ENCODE peak calls at places on chromosomes 6 and 20, in eight cellular contexts. E is left ventricle myocardium inferior, G is breast epithelium, Q is right atrium auricular region, B is A549, N is body of pancreas, V is fibroblast of lung, Z is GM23248. K is an unnamed sample.

GRCh38 chr20:53579581-53580375 is 13.9 kb downstream of the ZNF217 start:
- DNase-seq in E (no peak), G (no peak), Q (peak; percentile 71), B (no peak), N (peak; percentile 28), V (peak; percentile 90), Z (peak; percentile 85), K (no peak)

GRCh38 chr20:39702716-39703349 is 740.7 kb downstream of the DHX35 start:
- DNase-seq in E (no peak), G (no peak), Q (no peak), B (no peak), N (no peak), V (no peak), Z (no peak), K (no peak)

GRCh38 chr6:37049990-37050853 is 44.8 kb downstream of the FGD2 start:
- DNase-seq in E (peak; percentile 67), G (no peak), Q (peak; percentile 71), B (no peak), N (peak; percentile 36), V (no peak), Z (no peak), K (no peak)

GRCh38 chr20:31630187-31630790 is 7.4 kb upstream of the COX4I2 start:
- DNase-seq in E (no peak), G (no peak), Q (no peak), B (no peak), N (peak; percentile 73), V (peak; percentile 40), Z (no peak), K (no peak)

GRCh38 chr6:112384511-112384910 is 37.4 kb downstream of the RFPL4B start:
- DNase-seq in E (no peak), G (no peak), Q (no peak), B (no peak), N (no peak), V (no peak), Z (no peak), K (peak; percentile 2)

GRCh38 chr20:49624317-49624716 is 56.4 kb upstream of the PTGIS start:
- DNase-seq in E (no peak), G (no peak), Q (no peak), B (no peak), N (no peak), V (no peak), Z (no peak), K (no peak)

GRCh38 chr6:17714879-17715860 is 8.4 kb upstream of the NUP153 start:
- DNase-seq in E (no peak), G (no peak), Q (no peak), B (peak; percentile 65), N (no peak), V (peak; percentile 95), Z (peak; percentile 93), K (peak; percentile 85)

GRCh38 chr20:38420232-38421085 is 14.7 kb downstream of the SNHG17 start:
- DNase-seq in E (no peak), G (no peak), Q (no peak), B (no peak), N (no peak), V (no peak), Z (no peak), K (no peak)

DNA sequence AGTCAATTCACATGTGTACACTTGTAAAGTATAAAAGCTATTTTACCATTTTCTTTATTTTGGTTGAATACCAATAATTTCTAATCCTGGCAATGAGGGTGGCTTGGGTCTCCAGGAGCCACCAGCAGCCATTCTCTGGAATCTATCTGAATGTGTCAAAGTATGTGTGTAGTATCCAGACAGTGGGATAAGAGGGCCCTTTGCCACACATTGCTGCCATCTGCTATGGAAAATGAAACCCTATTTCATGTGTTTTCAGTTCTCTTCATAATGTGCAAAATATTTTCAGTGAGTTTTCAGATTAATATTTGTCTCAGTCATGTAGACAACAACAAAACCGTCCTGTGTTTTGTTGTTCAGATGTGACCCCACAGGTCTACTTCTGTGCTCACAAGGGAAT is 46.3 kb downstream of the CDYL start:
- DNase-seq in E (no peak), G (no peak), Q (no peak), B (no peak), N (no peak), V (no peak), Z (no peak), K (no peak)
- H3K4me1 ChIP-seq in E (no peaks in the 10 kb centered on the region), G (no peaks in the 10 kb centered on the region), Q (no peaks in the 10 kb centered on the region), B (peaks cover 7% of the 10 kb centered on the region), N (no peaks in the 10 kb centered on the region), V (no peaks in the 10 kb centered on the region), Z (peaks cover 22% of the 10 kb centered on the region), K (peaks cover 6% of the 10 kb centered on the region)

GRCh38 chr6:138975815-138976214 is 12.2 kb downstream of the REPS1 start:
- DNase-seq in E (no peak), G (no peak), Q (no peak), B (no peak), N (no peak), V (no peak), Z (no peak), K (no peak)

GRCh38 chr6:138970856-138971425 is 17.1 kb downstream of the REPS1 start:
- DNase-seq in E (no peak), G (no peak), Q (peak; percentile 68), B (no peak), N (no peak), V (peak; percentile 87), Z (peak; percentile 97), K (peak; percentile 64)

GRCh38 chr6:138972226-138972665 is 15.8 kb downstream of the REPS1 start:
- DNase-seq in E (no peak), G (no peak), Q (no peak), B (no peak), N (no peak), V (peak; percentile 37), Z (peak; percentile 51), K (no peak)

GRCh38 chr6:138971601-138972000 is 16.5 kb downstream of the REPS1 start:
- DNase-seq in E (no peak), G (no peak), Q (no peak), B (no peak), N (no peak), V (no peak), Z (peak; percentile 59), K (no peak)

DNA sequence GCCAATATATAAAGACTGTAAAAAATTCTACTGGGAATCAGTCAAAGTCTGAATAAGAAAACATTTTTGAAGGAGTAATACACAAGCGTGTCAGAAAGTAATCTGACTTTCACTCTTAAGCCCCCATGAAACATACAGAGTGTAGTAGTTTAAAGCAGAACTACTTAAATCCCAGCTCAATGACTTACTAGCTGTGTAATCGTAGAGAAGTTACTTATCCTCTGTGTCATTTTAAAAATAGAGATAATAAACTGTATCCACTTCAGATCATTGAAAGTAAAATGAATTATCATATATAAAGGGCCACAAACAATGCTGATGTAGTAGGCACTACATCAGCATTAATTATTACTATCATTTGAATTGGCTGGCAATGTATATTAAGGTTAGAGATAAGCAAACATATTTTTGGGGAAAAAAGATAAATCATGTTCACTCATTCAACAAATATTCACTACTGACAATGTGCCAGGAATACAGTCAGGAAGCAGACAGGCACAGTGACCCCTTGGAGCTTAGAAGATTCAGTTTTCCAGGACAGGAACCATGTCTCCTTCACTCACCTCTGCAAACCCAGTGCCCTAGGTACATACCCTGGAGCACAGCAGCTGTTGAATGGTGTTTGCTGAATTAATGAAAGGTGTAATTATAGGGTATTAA is 14.4 kb downstream of the REPS1 start:
- DNase-seq in E (no peak), G (no peak), Q (no peak), B (no peak), N (no peak), V (peak; percentile 47), Z (peak; percentile 64), K (peak; percentile 39)
- H3K4me1 ChIP-seq in E (peaks cover 78% of the 10 kb centered on the region), G (no peaks in the 10 kb centered on the region), Q (peaks cover 50% of the 10 kb centered on the region), B (peaks cover 49% of the 10 kb centered on the region), N (peaks cover 39% of the 10 kb centered on the region), V (peaks cover 23% of the 10 kb centered on the region), Z (peaks cover 50% of the 10 kb centered on the region), K (peaks cover 48% of the 10 kb centered on the region)

GRCh38 chr6:151025076-151025475 is 159.6 kb downstream of the MTHFD1L start:
- DNase-seq in E (no peak), G (no peak), Q (no peak), B (no peak), N (peak; percentile 77), V (no peak), Z (no peak), K (no peak)

GRCh38 chr6:151022492-151022891 is 157.0 kb downstream of the MTHFD1L start:
- DNase-seq in E (no peak), G (no peak), Q (no peak), B (no peak), N (no peak), V (no peak), Z (no peak), K (no peak)

GRCh38 chr6:151026021-151026663 is 160.6 kb downstream of the MTHFD1L start:
- DNase-seq in E (no peak), G (no peak), Q (no peak), B (no peak), N (no peak), V (no peak), Z (no peak), K (no peak)

GRCh38 chr6:151023346-151023745 is 157.8 kb downstream of the MTHFD1L start:
- DNase-seq in E (no peak), G (no peak), Q (no peak), B (no peak), N (no peak), V (no peak), Z (no peak), K (no peak)

DNA sequence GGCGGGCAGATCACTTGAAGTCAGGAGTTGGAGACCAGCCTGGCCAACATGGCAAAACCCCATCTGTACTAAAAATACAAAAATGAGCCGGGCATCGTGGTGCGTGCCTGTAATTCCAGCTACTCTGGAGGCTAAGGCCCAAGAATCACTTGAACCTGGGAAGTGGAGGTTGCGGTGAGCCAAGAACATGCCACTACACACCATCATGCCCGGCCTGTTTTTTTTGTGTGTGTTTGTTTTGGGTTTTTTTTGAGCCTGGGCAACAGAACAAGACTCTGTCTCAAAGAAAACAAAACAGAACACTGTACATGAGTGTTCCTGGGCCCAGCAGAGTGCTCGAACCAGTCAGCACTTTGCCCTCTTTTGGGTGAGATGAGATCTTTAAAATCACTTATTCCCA is 159.1 kb downstream of the MTHFD1L start:
- DNase-seq in E (no peak), G (no peak), Q (no peak), B (no peak), N (peak; percentile 33), V (no peak), Z (no peak), K (no peak)
- H3K4me1 ChIP-seq in E (peaks cover 13% of the 10 kb centered on the region), G (no peaks in the 10 kb centered on the region), Q (no peaks in the 10 kb centered on the region), B (peaks cover 43% of the 10 kb centered on the region), N (peaks cover 35% of the 10 kb centered on the region), V (no peaks in the 10 kb centered on the region), Z (no peaks in the 10 kb centered on the region), K (peaks cover 22% of the 10 kb centered on the region)

GRCh38 chr6:31729515-31729978 is 448 bp upstream of the DDAH2 start:
- DNase-seq in E (peak; percentile 94), G (peak; percentile 91), Q (peak; percentile 95), B (peak; percentile 80), N (peak; percentile 87), V (peak; percentile 91), Z (peak; percentile 96), K (peak; percentile 98)

GRCh38 chr6:31728767-31729514 is at the start of gene DDAH2:
- DNase-seq in E (no peak), G (no peak), Q (no peak), B (no peak), N (no peak), V (no peak), Z (no peak), K (no peak)

GRCh38 chr6:31729979-31730630 is 1.0 kb upstream of the DDAH2 start:
- DNase-seq in E (peak; percentile 92), G (peak; percentile 82), Q (peak; percentile 92), B (peak; percentile 53), N (peak; percentile 82), V (peak; percentile 91), Z (peak; percentile 90), K (peak; percentile 94)

GRCh38 chr6:31727034-31727716 is 1.9 kb downstream of the DDAH2 start:
- DNase-seq in E (no peak), G (no peak), Q (no peak), B (no peak), N (no peak), V (no peak), Z (no peak), K (no peak)

GRCh38 chr6:31727717-31728671 is 1.1 kb downstream of the DDAH2 start:
- DNase-seq in E (no peak), G (no peak), Q (no peak), B (no peak), N (no peak), V (no peak), Z (peak; percentile 57), K (no peak)
- H3K4me1 ChIP-seq in E (peaks cover 54% of the 10 kb centered on the region), G (peaks cover 5% of the 10 kb centered on the region), Q (peaks cover 31% of the 10 kb centered on the region), B (peaks cover 8% of the 10 kb centered on the region), N (peaks cover 27% of the 10 kb centered on the region), V (peaks cover 11% of the 10 kb centered on the region), Z (peaks cover 6% of the 10 kb centered on the region), K (peaks cover 19% of the 10 kb centered on the region)